ENCODE peak calls at places on chromosomes 7 and 10, in four cellular contexts. H, B, O and G are unnamed samples.

GRCh38 chr10:22391605-22392004 is 46.3 kb downstream of the SPAG6 start:
- DNase-seq in H (no peak), O (no peak), B (no peak), G (no peak)

GRCh38 chr7:120995659-120996058 is 7.1 kb downstream of the CPED1 start:
- DNase-seq in O (no peak), B (no peak), H (no peak), G (no peak)

GRCh38 chr10:7513455-7513854 is 102.6 kb upstream of the SFMBT2 start:
- DNase-seq in H (no peak), O (no peak), B (no peak), G (no peak)

GRCh38 chr10:4307784-4308364 is 518.1 kb upstream of the AKR1E2 start:
- DNase-seq in O (no peak), H (no peak), B (no peak), G (peak; percentile 8)

GRCh38 chr7:18320971-18321567 is 174.5 kb upstream of the HDAC9 start:
- DNase-seq in H (no peak), O (peak; percentile 29), B (peak; percentile 3), G (peak; percentile 63)

GRCh38 chr7:139867847-139868246 is 38.8 kb downstream of the TBXAS1 start:
- DNase-seq in H (no peak), O (no peak), B (no peak), G (no peak)

GRCh38 chr7:101940151-101940550 is 122.7 kb downstream of the CUX1 start:
- DNase-seq in H (no peak), B (no peak), O (no peak), G (no peak)

GRCh38 chr7:99730992-99731391 is 4.0 kb downstream of the CYP3A7 start:
- DNase-seq in B (no peak), H (no peak), O (no peak), G (no peak)

GRCh38 chr10:184911-185310 is 49.7 kb downstream of the ZMYND11 start:
- DNase-seq in B (no peak), O (peak; percentile 42), H (no peak), G (no peak)

GRCh38 chr10:133442967-133443924 is 10.5 kb upstream of the SCART1 start:
- DNase-seq in H (no peak), B (no peak), O (no peak), G (no peak)

GRCh38 chr7:11768263-11768662 is 63.7 kb downstream of the THSD7A start:
- DNase-seq in H (no peak), O (no peak), B (no peak), G (no peak)

GRCh38 chr7:21355406-21355874 is 72.4 kb upstream of the SP4 start:
- DNase-seq in O (no peak), B (peak; percentile 67), H (no peak), G (no peak)

GRCh38 chr7:101171442-101171837 is 6.1 kb upstream of the VGF start:
- DNase-seq in O (no peak), H (no peak), B (no peak), G (no peak)

GRCh38 chr10:131909014-131909808 is 8.4 kb downstream of the PPP2R2D start:
- DNase-seq in B (no peak), H (no peak), O (no peak), G (no peak)

GRCh38 chr10:101014230-101014884 is 14.7 kb downstream of the LZTS2 start:
- DNase-seq in O (peak; percentile 62), H (no peak), B (peak; percentile 84), G (peak; percentile 83)

GRCh38 chr10:133013478-133013877 is 71.1 kb upstream of the CFAP46 start:
- DNase-seq in H (no peak), B (no peak), O (no peak), G (no peak)

GRCh38 chr7:3239291-3239691 is 61.8 kb upstream of the SDK1 start:
- DNase-seq in O (peak; percentile 20), B (no peak), H (no peak), G (no peak)

GRCh38 chr7:54833021-54833467 is 74.0 kb upstream of the SEC61G start:
- DNase-seq in H (no peak), O (no peak), B (no peak), G (no peak)